ENCODE peak calls at places on chromosomes 12 and 14, in eight cellular contexts. One of them, this sample, is unnamed.

GRCh38 chr14:22008098-22008412 is 334.4 kb upstream of the OR4E1 start:
- DNase-seq in IMR-90: no peak
- DNase-seq in left ventricle myocardium inferior: no peak
- DNase-seq in CD8-positive, alpha-beta T cell: no peak
- DNase-seq in astrocyte of the cerebellum: no peak
- DNase-seq in right lobe of liver: no peak
- DNase-seq in left lung: no peak
- DNase-seq in spleen: no peak
- DNase-seq in this sample: no peak

GRCh38 chr12:108097160-108097911 is 31.8 kb upstream of the WSCD2 start:
- DNase-seq in IMR-90: no peak
- DNase-seq in left ventricle myocardium inferior: no peak
- DNase-seq in CD8-positive, alpha-beta T cell: no peak
- DNase-seq in astrocyte of the cerebellum: no peak
- DNase-seq in right lobe of liver: no peak
- DNase-seq in left lung: no peak
- DNase-seq in spleen: no peak
- DNase-seq in this sample: no peak

GRCh38 chr12:94263905-94264655 is 115.7 kb downstream of the PLXNC1 start:
- DNase-seq in IMR-90: no peak
- DNase-seq in left ventricle myocardium inferior: no peak
- DNase-seq in CD8-positive, alpha-beta T cell: no peak
- DNase-seq in astrocyte of the cerebellum: no peak
- DNase-seq in right lobe of liver: no peak
- DNase-seq in left lung: peak
- DNase-seq in spleen: no peak
- DNase-seq in this sample: no peak

GRCh38 chr12:55995366-55995765 is 1.7 kb upstream of the SUOX start:
- DNase-seq in IMR-90: no peak
- DNase-seq in left ventricle myocardium inferior: no peak
- DNase-seq in CD8-positive, alpha-beta T cell: no peak
- DNase-seq in astrocyte of the cerebellum: no peak
- DNase-seq in right lobe of liver: no peak
- DNase-seq in left lung: no peak
- DNase-seq in spleen: no peak
- DNase-seq in this sample: no peak

GRCh38 chr14:22558221-22558913 is 30.7 kb downstream of the DAD1 start:
- DNase-seq in IMR-90: no peak
- DNase-seq in left ventricle myocardium inferior: no peak
- DNase-seq in CD8-positive, alpha-beta T cell: peak
- DNase-seq in astrocyte of the cerebellum: no peak
- DNase-seq in right lobe of liver: no peak
- DNase-seq in left lung: no peak
- DNase-seq in spleen: peak
- DNase-seq in this sample: no peak

GRCh38 chr14:64095620-64096019 is 198.6 kb downstream of the ESR2 start:
- DNase-seq in IMR-90: peak
- DNase-seq in left ventricle myocardium inferior: no peak
- DNase-seq in CD8-positive, alpha-beta T cell: no peak
- DNase-seq in astrocyte of the cerebellum: no peak
- DNase-seq in right lobe of liver: no peak
- DNase-seq in left lung: no peak
- DNase-seq in spleen: no peak
- DNase-seq in this sample: peak

GRCh38 chr14:36047912-36048311 is 128.6 kb downstream of the PTCSC3 start:
- DNase-seq in IMR-90: no peak
- DNase-seq in left ventricle myocardium inferior: no peak
- DNase-seq in CD8-positive, alpha-beta T cell: no peak
- DNase-seq in astrocyte of the cerebellum: no peak
- DNase-seq in right lobe of liver: no peak
- DNase-seq in left lung: no peak
- DNase-seq in spleen: no peak
- DNase-seq in this sample: no peak

GRCh38 chr12:124769166-124769530 is 94.5 kb downstream of the SCARB1 start:
- DNase-seq in IMR-90: peak
- DNase-seq in left ventricle myocardium inferior: no peak
- DNase-seq in CD8-positive, alpha-beta T cell: no peak
- DNase-seq in astrocyte of the cerebellum: no peak
- DNase-seq in right lobe of liver: no peak
- DNase-seq in left lung: no peak
- DNase-seq in spleen: no peak
- DNase-seq in this sample: no peak

GRCh38 chr14:69615471-69616407 is 4.3 kb downstream of the SUSD6 start:
- DNase-seq in IMR-90: peak
- DNase-seq in left ventricle myocardium inferior: no peak
- DNase-seq in CD8-positive, alpha-beta T cell: peak
- DNase-seq in astrocyte of the cerebellum: peak
- DNase-seq in right lobe of liver: peak
- DNase-seq in left lung: peak
- DNase-seq in spleen: peak
- DNase-seq in this sample: peak

GRCh38 chr12:89345830-89346740 is 6.2 kb downstream of the DUSP6 start:
- DNase-seq in IMR-90: peak
- DNase-seq in left ventricle myocardium inferior: peak
- DNase-seq in CD8-positive, alpha-beta T cell: peak
- DNase-seq in astrocyte of the cerebellum: no peak
- DNase-seq in right lobe of liver: peak
- DNase-seq in left lung: peak
- DNase-seq in spleen: peak
- DNase-seq in this sample: peak

GRCh38 chr14:87254331-87254730 is 738.7 kb downstream of the GALC start:
- DNase-seq in IMR-90: no peak
- DNase-seq in left ventricle myocardium inferior: no peak
- DNase-seq in CD8-positive, alpha-beta T cell: no peak
- DNase-seq in astrocyte of the cerebellum: no peak
- DNase-seq in right lobe of liver: no peak
- DNase-seq in left lung: no peak
- DNase-seq in spleen: no peak
- DNase-seq in this sample: no peak

GRCh38 chr14:32449640-32450039 is 120.5 kb downstream of the AKAP6 start:
- DNase-seq in IMR-90: no peak
- DNase-seq in left ventricle myocardium inferior: no peak
- DNase-seq in CD8-positive, alpha-beta T cell: no peak
- DNase-seq in astrocyte of the cerebellum: no peak
- DNase-seq in right lobe of liver: no peak
- DNase-seq in left lung: no peak
- DNase-seq in spleen: no peak
- DNase-seq in this sample: no peak

GRCh38 chr14:56273949-56274348 is 155.7 kb downstream of the PELI2 start:
- DNase-seq in IMR-90: no peak
- DNase-seq in left ventricle myocardium inferior: no peak
- DNase-seq in CD8-positive, alpha-beta T cell: no peak
- DNase-seq in astrocyte of the cerebellum: no peak
- DNase-seq in right lobe of liver: no peak
- DNase-seq in left lung: no peak
- DNase-seq in spleen: no peak
- DNase-seq in this sample: peak

GRCh38 chr14:50186088-50186487 is 45.3 kb downstream of the SOS2 start:
- DNase-seq in IMR-90: no peak
- DNase-seq in left ventricle myocardium inferior: no peak
- DNase-seq in CD8-positive, alpha-beta T cell: no peak
- DNase-seq in astrocyte of the cerebellum: no peak
- DNase-seq in right lobe of liver: no peak
- DNase-seq in left lung: no peak
- DNase-seq in spleen: no peak
- DNase-seq in this sample: no peak

GRCh38 chr12:124030008-124030407 is 57.0 kb downstream of the ZNF664 start:
- DNase-seq in IMR-90: no peak
- DNase-seq in left ventricle myocardium inferior: no peak
- DNase-seq in CD8-positive, alpha-beta T cell: no peak
- DNase-seq in astrocyte of the cerebellum: no peak
- DNase-seq in right lobe of liver: no peak
- DNase-seq in left lung: no peak
- DNase-seq in spleen: no peak
- DNase-seq in this sample: peak

GRCh38 chr14:98290596-98290995 is 981.4 kb downstream of the BCL11B start:
- DNase-seq in IMR-90: no peak
- DNase-seq in left ventricle myocardium inferior: no peak
- DNase-seq in CD8-positive, alpha-beta T cell: no peak
- DNase-seq in astrocyte of the cerebellum: no peak
- DNase-seq in right lobe of liver: no peak
- DNase-seq in left lung: no peak
- DNase-seq in spleen: no peak
- DNase-seq in this sample: no peak

GRCh38 chr12:21962236-21962635 is 21.0 kb upstream of the ABCC9 start:
- DNase-seq in IMR-90: peak
- DNase-seq in left ventricle myocardium inferior: no peak
- DNase-seq in CD8-positive, alpha-beta T cell: no peak
- DNase-seq in astrocyte of the cerebellum: no peak
- DNase-seq in right lobe of liver: no peak
- DNase-seq in left lung: no peak
- DNase-seq in spleen: no peak
- DNase-seq in this sample: no peak

DNA sequence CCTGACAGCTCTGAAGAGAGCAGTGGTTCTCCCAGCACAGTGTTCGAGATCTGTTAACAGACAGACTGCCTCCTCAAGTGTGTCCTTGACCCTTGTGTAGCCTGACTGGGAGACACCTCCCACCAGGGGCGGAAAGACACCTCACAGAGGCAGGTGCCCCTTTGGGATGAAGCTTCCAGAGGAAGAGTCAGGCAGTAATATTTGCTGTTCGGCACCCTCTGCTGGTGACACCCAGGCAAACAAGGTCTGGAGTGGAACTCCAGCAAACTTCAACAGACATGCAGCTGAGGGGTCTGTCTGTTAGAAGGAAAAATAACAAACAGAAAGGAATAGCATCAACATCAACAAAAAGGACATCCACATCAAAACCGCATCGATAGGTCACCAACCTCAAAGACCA is 21.6 kb upstream of the ABCC9 start:
- DNase-seq in IMR-90: no peak
- DNase-seq in left ventricle myocardium inferior: no peak
- DNase-seq in CD8-positive, alpha-beta T cell: no peak
- DNase-seq in astrocyte of the cerebellum: no peak
- DNase-seq in right lobe of liver: no peak
- DNase-seq in left lung: no peak
- DNase-seq in spleen: no peak
- DNase-seq in this sample: no peak
- TF ChIP-seq CTCF in IMR-90: no peak
- TF ChIP-seq CTCF in left ventricle myocardium inferior: peak
- TF ChIP-seq CTCF in CD8-positive, alpha-beta T cell: no peak
- TF ChIP-seq CTCF in astrocyte of the cerebellum: no peak
- TF ChIP-seq CTCF in right lobe of liver: peak
- TF ChIP-seq CTCF in left lung: no peak
- TF ChIP-seq CTCF in spleen: no peak
- TF ChIP-seq CTCF in this sample: no peak

GRCh38 chr12:122024132-122024785 is 2.6 kb downstream of the BCL7A start:
- DNase-seq in IMR-90: peak
- DNase-seq in left ventricle myocardium inferior: no peak
- DNase-seq in CD8-positive, alpha-beta T cell: no peak
- DNase-seq in astrocyte of the cerebellum: no peak
- DNase-seq in right lobe of liver: no peak
- DNase-seq in left lung: no peak
- DNase-seq in spleen: no peak
- DNase-seq in this sample: no peak
- H3K4me3 ChIP-seq in IMR-90: no peak
- H3K4me3 ChIP-seq in left ventricle myocardium inferior: peak
- H3K4me3 ChIP-seq in CD8-positive, alpha-beta T cell: no peak
- H3K4me3 ChIP-seq in astrocyte of the cerebellum: peak
- H3K4me3 ChIP-seq in right lobe of liver: peak
- H3K4me3 ChIP-seq in left lung: no peak
- H3K4me3 ChIP-seq in spleen: peak
- H3K4me3 ChIP-seq in this sample: peak

GRCh38 chr14:24211311-24211710 is 2.0 kb downstream of the CHMP4A start:
- DNase-seq in IMR-90: no peak
- DNase-seq in left ventricle myocardium inferior: no peak
- DNase-seq in CD8-positive, alpha-beta T cell: no peak
- DNase-seq in astrocyte of the cerebellum: no peak
- DNase-seq in right lobe of liver: no peak
- DNase-seq in left lung: no peak
- DNase-seq in spleen: no peak
- DNase-seq in this sample: no peak

GRCh38 chr14:24212924-24213865 is at the start of gene CHMP4A:
- DNase-seq in IMR-90: peak
- DNase-seq in left ventricle myocardium inferior: peak
- DNase-seq in CD8-positive, alpha-beta T cell: peak
- DNase-seq in astrocyte of the cerebellum: peak
- DNase-seq in right lobe of liver: peak
- DNase-seq in left lung: peak
- DNase-seq in spleen: peak
- DNase-seq in this sample: peak

GRCh38 chr14:24215495-24216344 is at the start of gene MDP1:
- DNase-seq in IMR-90: peak
- DNase-seq in left ventricle myocardium inferior: peak
- DNase-seq in CD8-positive, alpha-beta T cell: peak
- DNase-seq in astrocyte of the cerebellum: peak
- DNase-seq in right lobe of liver: peak
- DNase-seq in left lung: peak
- DNase-seq in spleen: peak
- DNase-seq in this sample: peak

GRCh38 chr14:24216345-24216699 is 456 bp upstream of the MDP1 start:
- DNase-seq in IMR-90: no peak
- DNase-seq in left ventricle myocardium inferior: no peak
- DNase-seq in CD8-positive, alpha-beta T cell: no peak
- DNase-seq in astrocyte of the cerebellum: no peak
- DNase-seq in right lobe of liver: no peak
- DNase-seq in left lung: no peak
- DNase-seq in spleen: no peak
- DNase-seq in this sample: no peak

GRCh38 chr14:24213866-24214652 is 771 bp upstream of the CHMP4A start:
- DNase-seq in IMR-90: no peak
- DNase-seq in left ventricle myocardium inferior: no peak
- DNase-seq in CD8-positive, alpha-beta T cell: no peak
- DNase-seq in astrocyte of the cerebellum: no peak
- DNase-seq in right lobe of liver: no peak
- DNase-seq in left lung: no peak
- DNase-seq in spleen: no peak
- DNase-seq in this sample: no peak
- TF ChIP-seq CTCF in IMR-90: no peak
- TF ChIP-seq CTCF in left ventricle myocardium inferior: no peak
- TF ChIP-seq CTCF in CD8-positive, alpha-beta T cell: no peak
- TF ChIP-seq CTCF in astrocyte of the cerebellum: no peak
- TF ChIP-seq CTCF in right lobe of liver: no peak
- TF ChIP-seq CTCF in left lung: no peak
- TF ChIP-seq CTCF in spleen: no peak
- TF ChIP-seq CTCF in this sample: no peak

GRCh38 chr12:93080994-93081809 is 152.1 kb upstream of the EEA1 start:
- DNase-seq in IMR-90: peak
- DNase-seq in left ventricle myocardium inferior: no peak
- DNase-seq in CD8-positive, alpha-beta T cell: no peak
- DNase-seq in astrocyte of the cerebellum: peak
- DNase-seq in right lobe of liver: no peak
- DNase-seq in left lung: no peak
- DNase-seq in spleen: no peak
- DNase-seq in this sample: peak

GRCh38 chr12:93079271-93079670 is 150.2 kb upstream of the EEA1 start:
- DNase-seq in IMR-90: no peak
- DNase-seq in left ventricle myocardium inferior: no peak
- DNase-seq in CD8-positive, alpha-beta T cell: no peak
- DNase-seq in astrocyte of the cerebellum: no peak
- DNase-seq in right lobe of liver: no peak
- DNase-seq in left lung: no peak
- DNase-seq in spleen: no peak
- DNase-seq in this sample: no peak

GRCh38 chr12:93080452-93080851 is 151.4 kb upstream of the EEA1 start:
- DNase-seq in IMR-90: no peak
- DNase-seq in left ventricle myocardium inferior: no peak
- DNase-seq in CD8-positive, alpha-beta T cell: no peak
- DNase-seq in astrocyte of the cerebellum: no peak
- DNase-seq in right lobe of liver: no peak
- DNase-seq in left lung: no peak
- DNase-seq in spleen: no peak
- DNase-seq in this sample: no peak

GRCh38 chr12:93078577-93078976 is 149.5 kb upstream of the EEA1 start:
- DNase-seq in IMR-90: no peak
- DNase-seq in left ventricle myocardium inferior: no peak
- DNase-seq in CD8-positive, alpha-beta T cell: no peak
- DNase-seq in astrocyte of the cerebellum: no peak
- DNase-seq in right lobe of liver: no peak
- DNase-seq in left lung: no peak
- DNase-seq in spleen: no peak
- DNase-seq in this sample: no peak

GRCh38 chr12:93079976-93080375 is 150.9 kb upstream of the EEA1 start:
- DNase-seq in IMR-90: no peak
- DNase-seq in left ventricle myocardium inferior: no peak
- DNase-seq in CD8-positive, alpha-beta T cell: no peak
- DNase-seq in astrocyte of the cerebellum: no peak
- DNase-seq in right lobe of liver: no peak
- DNase-seq in left lung: no peak
- DNase-seq in spleen: no peak
- DNase-seq in this sample: no peak
- H3K4me3 ChIP-seq in IMR-90: no peak
- H3K4me3 ChIP-seq in left ventricle myocardium inferior: no peak
- H3K4me3 ChIP-seq in CD8-positive, alpha-beta T cell: no peak
- H3K4me3 ChIP-seq in astrocyte of the cerebellum: no peak
- H3K4me3 ChIP-seq in right lobe of liver: no peak
- H3K4me3 ChIP-seq in left lung: no peak
- H3K4me3 ChIP-seq in spleen: no peak
- H3K4me3 ChIP-seq in this sample: no peak